ENCODE peak calls at places on chromosomes 2 and 18, in five cellular contexts. One of them, this sample, is unnamed.

GRCh38 chr2:188952901-188953300 is 21.3 kb upstream of the COL3A1 start:
- DNase-seq in endothelial cell of umbilical vein: no peak
- DNase-seq in A549: no peak
- DNase-seq in GM12878: no peak
- DNase-seq in HepG2: no peak
- DNase-seq in this sample: no peak

GRCh38 chr2:238820909-238821308 is 27.0 kb upstream of the TWIST2 start:
- DNase-seq in endothelial cell of umbilical vein: no peak
- DNase-seq in A549: no peak
- DNase-seq in GM12878: no peak
- DNase-seq in HepG2: no peak
- DNase-seq in this sample: no peak

GRCh38 chr18:48018806-48019295 is 88.4 kb upstream of the SMAD2 start:
- DNase-seq in endothelial cell of umbilical vein: no peak
- DNase-seq in A549: no peak
- DNase-seq in GM12878: no peak
- DNase-seq in HepG2: no peak
- DNase-seq in this sample: no peak

GRCh38 chr18:51029694-51030536 is at the start of gene SMAD4:
- DNase-seq in endothelial cell of umbilical vein: peak
- DNase-seq in A549: peak
- DNase-seq in GM12878: peak
- DNase-seq in HepG2: peak
- DNase-seq in this sample: peak

GRCh38 chr2:236334122-236334876 is 70.1 kb upstream of the ASB18 start:
- DNase-seq in endothelial cell of umbilical vein: no peak
- DNase-seq in A549: no peak
- DNase-seq in GM12878: no peak
- DNase-seq in HepG2: no peak
- DNase-seq in this sample: no peak

GRCh38 chr2:36578343-36579296 is 19.3 kb downstream of the FEZ2 start:
- DNase-seq in endothelial cell of umbilical vein: no peak
- DNase-seq in A549: peak
- DNase-seq in GM12878: no peak
- DNase-seq in HepG2: no peak
- DNase-seq in this sample: no peak

GRCh38 chr2:38515155-38516074 is 87.3 kb downstream of the HNRNPLL start:
- DNase-seq in endothelial cell of umbilical vein: no peak
- DNase-seq in A549: no peak
- DNase-seq in GM12878: no peak
- DNase-seq in HepG2: no peak
- DNase-seq in this sample: peak

GRCh38 chr2:23546913-23547312 is 161.9 kb downstream of the KLHL29 start:
- DNase-seq in endothelial cell of umbilical vein: no peak
- DNase-seq in A549: no peak
- DNase-seq in GM12878: no peak
- DNase-seq in HepG2: no peak
- DNase-seq in this sample: no peak

GRCh38 chr18:26480897-26481795 is 67.2 kb downstream of the KCTD1 start:
- DNase-seq in endothelial cell of umbilical vein: peak
- DNase-seq in A549: peak
- DNase-seq in GM12878: no peak
- DNase-seq in HepG2: peak
- DNase-seq in this sample: no peak

GRCh38 chr18:55189972-55190371 is 230.7 kb upstream of the CCDC68 start:
- DNase-seq in endothelial cell of umbilical vein: no peak
- DNase-seq in A549: no peak
- DNase-seq in GM12878: no peak
- DNase-seq in HepG2: no peak
- DNase-seq in this sample: no peak

GRCh38 chr18:58649966-58650816 is 21.1 kb upstream of the MALT1 start:
- DNase-seq in endothelial cell of umbilical vein: no peak
- DNase-seq in A549: no peak
- DNase-seq in GM12878: peak
- DNase-seq in HepG2: no peak
- DNase-seq in this sample: peak

GRCh38 chr2:222756951-222757645 is 85.6 kb downstream of the MOGAT1 start:
- DNase-seq in endothelial cell of umbilical vein: no peak
- DNase-seq in A549: peak
- DNase-seq in GM12878: no peak
- DNase-seq in HepG2: no peak
- DNase-seq in this sample: no peak

GRCh38 chr2:121550669-121551068 is 20.0 kb downstream of the RNU4ATAC start:
- DNase-seq in endothelial cell of umbilical vein: no peak
- DNase-seq in A549: no peak
- DNase-seq in GM12878: no peak
- DNase-seq in HepG2: no peak
- DNase-seq in this sample: no peak

GRCh38 chr18:37309059-37309458 is 256.5 kb downstream of the CELF4 start:
- DNase-seq in endothelial cell of umbilical vein: no peak
- DNase-seq in A549: no peak
- DNase-seq in GM12878: no peak
- DNase-seq in HepG2: peak
- DNase-seq in this sample: peak

GRCh38 chr18:2139676-2140075 is 431.6 kb downstream of the METTL4 start:
- DNase-seq in endothelial cell of umbilical vein: no peak
- DNase-seq in A549: no peak
- DNase-seq in GM12878: no peak
- DNase-seq in HepG2: no peak
- DNase-seq in this sample: no peak

GRCh38 chr2:201471732-201472395 is 20.3 kb downstream of the STRADB start:
- DNase-seq in endothelial cell of umbilical vein: no peak
- DNase-seq in A549: no peak
- DNase-seq in GM12878: no peak
- DNase-seq in HepG2: no peak
- DNase-seq in this sample: no peak

GRCh38 chr2:187118331-187119099 is 269.5 kb upstream of the ZSWIM2 start:
- DNase-seq in endothelial cell of umbilical vein: peak
- DNase-seq in A549: no peak
- DNase-seq in GM12878: no peak
- DNase-seq in HepG2: no peak
- DNase-seq in this sample: no peak

GRCh38 chr18:30177056-30177455 is 865.5 kb downstream of the DSC3 start:
- DNase-seq in endothelial cell of umbilical vein: no peak
- DNase-seq in A549: no peak
- DNase-seq in GM12878: no peak
- DNase-seq in HepG2: no peak
- DNase-seq in this sample: no peak

GRCh38 chr18:58135806-58136331 is 91.8 kb downstream of the NEDD4L start:
- DNase-seq in endothelial cell of umbilical vein: peak
- DNase-seq in A549: peak
- DNase-seq in GM12878: peak
- DNase-seq in HepG2: peak
- DNase-seq in this sample: peak

GRCh38 chr2:188272121-188272520 is 19.6 kb upstream of the GULP1 start:
- DNase-seq in endothelial cell of umbilical vein: no peak
- DNase-seq in A549: no peak
- DNase-seq in GM12878: no peak
- DNase-seq in HepG2: no peak
- DNase-seq in this sample: no peak

GRCh38 chr2:237744613-237745249 is 53.8 kb upstream of the RBM44 start:
- DNase-seq in endothelial cell of umbilical vein: peak
- DNase-seq in A549: peak
- DNase-seq in GM12878: no peak
- DNase-seq in HepG2: peak
- DNase-seq in this sample: peak

DNA sequence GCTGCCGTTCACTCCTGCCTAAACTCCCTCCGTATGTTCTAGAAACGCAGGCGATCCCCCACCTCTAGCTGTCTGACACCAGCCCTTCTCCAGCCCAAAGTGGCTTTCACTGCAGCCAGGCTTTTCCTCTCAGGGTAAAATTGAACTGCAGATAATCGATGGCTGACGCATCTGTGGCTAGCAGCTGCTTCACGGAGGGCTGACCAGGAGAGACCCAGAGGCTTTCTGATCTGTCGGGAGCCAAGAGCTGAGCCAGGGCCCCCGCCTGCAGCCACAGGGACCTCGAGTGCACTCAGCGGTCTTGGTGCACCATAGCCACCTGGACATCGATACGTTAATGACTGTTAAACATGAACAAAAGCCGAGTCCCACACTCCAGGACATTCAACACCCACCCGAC is 107.5 kb downstream of the MBP start:
- DNase-seq in endothelial cell of umbilical vein: no peak
- DNase-seq in A549: no peak
- DNase-seq in GM12878: no peak
- DNase-seq in HepG2: no peak
- DNase-seq in this sample: no peak
- TF ChIP-seq MYC in endothelial cell of umbilical vein: no peak
- TF ChIP-seq MYC in A549: no peak
- TF ChIP-seq MYC in GM12878: no peak
- TF ChIP-seq MYC in HepG2: no peak
- TF ChIP-seq MYC in this sample: no peak

GRCh38 chr2:226732478-226733188 is 67.0 kb downstream of the IRS1 start:
- DNase-seq in endothelial cell of umbilical vein: no peak
- DNase-seq in A549: no peak
- DNase-seq in GM12878: no peak
- DNase-seq in HepG2: peak
- DNase-seq in this sample: no peak
- TF ChIP-seq POLR2A in endothelial cell of umbilical vein: no peak
- TF ChIP-seq POLR2A in A549: no peak
- TF ChIP-seq POLR2A in GM12878: no peak
- TF ChIP-seq POLR2A in HepG2: no peak
- TF ChIP-seq POLR2A in this sample: no peak

GRCh38 chr18:39188278-39188677 is 1622.7 kb upstream of the CELF4 start:
- DNase-seq in endothelial cell of umbilical vein: no peak
- DNase-seq in A549: no peak
- DNase-seq in GM12878: no peak
- DNase-seq in HepG2: no peak
- DNase-seq in this sample: no peak

GRCh38 chr18:39190508-39190907 is 1624.9 kb upstream of the CELF4 start:
- DNase-seq in endothelial cell of umbilical vein: no peak
- DNase-seq in A549: no peak
- DNase-seq in GM12878: no peak
- DNase-seq in HepG2: no peak
- DNase-seq in this sample: peak

GRCh38 chr18:39191931-39192330 is 1626.3 kb upstream of the CELF4 start:
- DNase-seq in endothelial cell of umbilical vein: no peak
- DNase-seq in A549: no peak
- DNase-seq in GM12878: no peak
- DNase-seq in HepG2: no peak
- DNase-seq in this sample: no peak

GRCh38 chr18:39186008-39186407 is 1620.4 kb upstream of the CELF4 start:
- DNase-seq in endothelial cell of umbilical vein: no peak
- DNase-seq in A549: no peak
- DNase-seq in GM12878: no peak
- DNase-seq in HepG2: no peak
- DNase-seq in this sample: no peak

GRCh38 chr18:39191058-39191457 is 1625.5 kb upstream of the CELF4 start:
- DNase-seq in endothelial cell of umbilical vein: no peak
- DNase-seq in A549: no peak
- DNase-seq in GM12878: no peak
- DNase-seq in HepG2: no peak
- DNase-seq in this sample: no peak
- TF ChIP-seq MYC in endothelial cell of umbilical vein: no peak
- TF ChIP-seq MYC in A549: no peak
- TF ChIP-seq MYC in GM12878: no peak
- TF ChIP-seq MYC in HepG2: no peak
- TF ChIP-seq MYC in this sample: no peak

GRCh38 chr2:171893824-171894611 is at the start of gene SLC25A12:
- DNase-seq in endothelial cell of umbilical vein: peak
- DNase-seq in A549: peak
- DNase-seq in GM12878: no peak
- DNase-seq in HepG2: peak
- DNase-seq in this sample: peak
- TF ChIP-seq POLR2A in endothelial cell of umbilical vein: peak
- TF ChIP-seq POLR2A in A549: peak
- TF ChIP-seq POLR2A in GM12878: peak
- TF ChIP-seq POLR2A in HepG2: peak
- TF ChIP-seq POLR2A in this sample: no peak

GRCh38 chr2:103161456-103162289 is 399.8 kb downstream of the TMEM182 start:
- DNase-seq in endothelial cell of umbilical vein: peak
- DNase-seq in A549: peak
- DNase-seq in GM12878: no peak
- DNase-seq in HepG2: peak
- DNase-seq in this sample: peak
- TF ChIP-seq MYC in endothelial cell of umbilical vein: no peak
- TF ChIP-seq MYC in A549: no peak
- TF ChIP-seq MYC in GM12878: no peak
- TF ChIP-seq MYC in HepG2: no peak
- TF ChIP-seq MYC in this sample: no peak

DNA sequence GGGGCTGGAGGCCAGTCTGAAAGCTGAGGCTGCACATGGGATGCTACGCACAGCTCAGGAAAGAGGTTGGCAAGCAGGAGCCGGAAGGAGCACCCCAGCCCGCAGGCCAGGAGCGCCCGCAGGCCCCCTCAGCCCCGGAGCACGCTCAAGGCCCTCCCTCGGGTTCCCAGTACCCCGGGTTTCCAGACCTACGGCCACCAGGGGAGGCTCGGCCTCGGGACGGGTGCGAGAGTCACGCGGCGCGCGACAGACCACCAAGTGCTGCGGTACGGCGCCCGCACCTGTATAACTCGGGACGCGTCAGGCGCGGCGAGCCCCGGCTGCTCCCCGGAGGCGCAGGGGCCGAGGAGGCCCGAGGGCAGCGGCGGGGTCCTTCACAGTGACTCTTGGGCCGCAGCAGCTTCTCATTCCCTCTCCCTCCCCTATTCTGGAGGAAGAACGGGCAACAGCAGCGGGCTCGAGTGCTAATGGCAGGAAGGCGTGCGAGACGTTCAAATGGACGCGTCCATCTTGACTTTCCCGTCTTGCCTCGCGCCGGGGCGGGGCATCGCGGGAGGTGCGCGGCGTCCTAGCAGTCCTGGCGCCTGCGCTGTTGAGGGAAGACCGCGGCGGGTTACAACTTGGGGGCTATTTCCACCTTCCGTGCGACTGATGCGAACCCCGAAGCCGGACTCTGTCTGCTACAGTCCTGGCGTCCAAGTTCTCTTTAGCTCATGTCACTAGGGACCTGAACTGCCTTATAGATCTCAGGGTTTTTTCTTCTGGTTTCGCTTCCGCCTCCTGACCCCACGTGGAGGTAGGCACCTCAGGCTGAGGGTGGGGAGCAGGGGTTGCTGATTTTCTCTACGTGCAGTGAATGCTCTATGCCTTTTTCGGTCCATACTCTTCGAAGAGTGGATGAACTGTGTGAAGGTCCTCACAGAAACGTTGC is at the start of gene ANAPC1:
- DNase-seq in endothelial cell of umbilical vein: peak
- DNase-seq in A549: peak
- DNase-seq in GM12878: peak
- DNase-seq in HepG2: peak
- DNase-seq in this sample: peak
- TF ChIP-seq POLR2A in endothelial cell of umbilical vein: peak
- TF ChIP-seq POLR2A in A549: peak
- TF ChIP-seq POLR2A in GM12878: peak
- TF ChIP-seq POLR2A in HepG2: peak
- TF ChIP-seq POLR2A in this sample: peak

GRCh38 chr2:42808301-42808700 is 15.9 kb upstream of the HAAO start:
- DNase-seq in endothelial cell of umbilical vein: no peak
- DNase-seq in A549: no peak
- DNase-seq in GM12878: no peak
- DNase-seq in HepG2: no peak
- DNase-seq in this sample: no peak
- TF ChIP-seq MYC in endothelial cell of umbilical vein: no peak
- TF ChIP-seq MYC in A549: no peak
- TF ChIP-seq MYC in GM12878: no peak
- TF ChIP-seq MYC in HepG2: no peak
- TF ChIP-seq MYC in this sample: no peak